ENCODE peak calls at places on chromosomes 16 and 17, in seven cellular contexts. X is GM23338; R is HAP-1; D is activated naive CD4-positive, alpha-beta T cell; T is IMR-90; E is OCI-LY7; S is stimulated activated naive B cell treated with anti-CD40 and anti-IgM and Interleukin-4, amounts not matched to agents 10 μg/mL and 1 μg/mL and 100 μg/mL, for 72 hours. G is an unnamed sample.

GRCh38 chr17:81999975-82000802 is 22.5 kb downstream of the CENPX start:
- DNase-seq in R (no peak), X (peak; percentile 44), S (no peak), T (no peak), E (no peak), D (no peak), G (no peak)

GRCh38 chr16:58589311-58589890 is 40.2 kb downstream of the CNOT1 start:
- DNase-seq in S (no peak), X (no peak), E (no peak), R (no peak), D (no peak), T (peak; percentile 11), G (no peak)

GRCh38 chr17:14494161-14494560 is 193.3 kb downstream of the HS3ST3B1 start:
- DNase-seq in D (no peak), X (no peak), S (no peak), R (no peak), E (no peak), T (no peak), G (no peak)

GRCh38 chr17:11535231-11535630 is 63.0 kb upstream of the DNAH9 start:
- DNase-seq in D (no peak), S (no peak), E (no peak), R (no peak), X (no peak), T (no peak), G (no peak)

GRCh38 chr16:24535827-24536226 is 3.5 kb upstream of the RBBP6 start:
- DNase-seq in D (no peak), R (no peak), S (no peak), E (no peak), X (no peak), T (no peak), G (no peak)

GRCh38 chr17:51640108-51640622 is 379.8 kb downstream of the UTP18 start:
- DNase-seq in X (peak; percentile 74), E (peak; percentile 25), T (no peak), R (peak; percentile 31), S (no peak), D (no peak), G (peak; percentile 16)

GRCh38 chr16:15141586-15141985 is 47.5 kb upstream of the RRN3 start:
- DNase-seq in D (no peak), T (no peak), E (no peak), S (no peak), X (no peak), R (no peak), G (no peak)

GRCh38 chr17:79114455-79115301 is 40.1 kb downstream of the ENGASE start:
- DNase-seq in E (no peak), S (no peak), R (no peak), T (no peak), X (no peak), D (no peak), G (no peak)

GRCh38 chr16:85448557-85449194 is 164.4 kb upstream of the GSE1 start:
- DNase-seq in D (no peak), T (no peak), E (peak; percentile 87), S (no peak), R (no peak), X (no peak), G (no peak)

GRCh38 chr17:22300731-22301352 is 608.5 kb downstream of the KCNJ18 start:
- DNase-seq in X (no peak), S (no peak), E (no peak), T (no peak), D (no peak), R (no peak), G (no peak)

GRCh38 chr17:74981979-74982662 is 5.3 kb upstream of the CDR2L start:
- DNase-seq in D (peak; percentile 35), X (peak; percentile 94), T (peak; percentile 23), R (peak; percentile 91), E (peak; percentile 87), S (peak; percentile 37), G (peak; percentile 75)

GRCh38 chr17:55632893-55633292 is 89.8 kb downstream of the TMEM100 start:
- DNase-seq in R (no peak), T (no peak), D (no peak), E (no peak), S (no peak), X (no peak), G (no peak)

GRCh38 chr16:68111379-68111778 is 26.2 kb downstream of the NFATC3 start:
- DNase-seq in S (no peak), T (no peak), R (no peak), D (no peak), X (no peak), E (no peak), G (no peak)

GRCh38 chr17:50882851-50883250 is 16.7 kb upstream of the TOB1 start:
- DNase-seq in D (no peak), E (no peak), R (no peak), T (peak; percentile 76), X (no peak), S (no peak), G (no peak)

GRCh38 chr17:19759934-19760530 is 11.9 kb upstream of the ALDH3A1 start:
- DNase-seq in X (no peak), S (no peak), T (no peak), D (no peak), R (no peak), E (no peak), G (no peak)

GRCh38 chr16:65105173-65105572 is 16.7 kb downstream of the CDH11 start:
- DNase-seq in T (peak; percentile 20), D (no peak), S (no peak), X (no peak), E (no peak), R (no peak), G (no peak)

GRCh38 chr17:80704381-80704819 is 159.8 kb downstream of the RPTOR start:
- DNase-seq in X (no peak), T (peak; percentile 38), S (no peak), R (no peak), E (no peak), D (no peak), G (no peak)

GRCh38 chr16:49889725-49890397 is 33.9 kb upstream of the ZNF423 start:
- DNase-seq in X (no peak), S (no peak), E (no peak), R (no peak), T (no peak), D (no peak), G (no peak)

GRCh38 chr16:58503166-58503862 is 3.4 kb downstream of the NDRG4 start:
- DNase-seq in R (no peak), E (no peak), X (no peak), T (no peak), D (no peak), S (no peak), G (no peak)

GRCh38 chr16:84065536-84066132 is 23.0 kb upstream of the SLC38A8 start:
- DNase-seq in X (peak; percentile 81), D (no peak), E (peak; percentile 59), S (no peak), R (peak; percentile 74), T (peak; percentile 62), G (no peak)

GRCh38 chr16:4775005-4775404 is 8.0 kb upstream of the ZNF500 start:
- DNase-seq in R (no peak), E (no peak), X (no peak), T (no peak), S (no peak), D (no peak), G (no peak)

GRCh38 chr16:4882633-4883285 is 35.5 kb downstream of the UBN1 start:
- DNase-seq in D (no peak), S (no peak), X (no peak), T (peak; percentile 80), E (no peak), R (no peak), G (no peak)

GRCh38 chr17:35605753-35606152 is 18.6 kb downstream of the AP2B1 start:
- DNase-seq in X (no peak), D (no peak), E (no peak), R (no peak), T (peak; percentile 73), S (no peak), G (no peak)

GRCh38 chr17:69936996-69937395 is 138.0 kb upstream of the KCNJ16 start:
- DNase-seq in T (no peak), S (no peak), D (no peak), E (no peak), X (no peak), R (no peak), G (no peak)

GRCh38 chr16:19393226-19394074 is 24.2 kb upstream of the TMC5 start:
- DNase-seq in T (peak; percentile 23), X (no peak), S (no peak), D (no peak), E (no peak), R (peak; percentile 21), G (no peak)

GRCh38 chr17:80219777-80220708 is at the start of the genes SGSH and SLC26A11:
- DNase-seq in X (peak; percentile 94), D (no peak), S (peak; percentile 47), R (peak; percentile 94), T (peak; percentile 45), E (peak; percentile 71), G (peak; percentile 87)

GRCh38 chr16:81625544-81626152 is 153.4 kb upstream of the PLCG2 start:
- DNase-seq in E (no peak), S (no peak), R (no peak), T (peak; percentile 43), X (no peak), D (no peak), G (peak; percentile 83)

GRCh38 chr17:20970329-20970728 is 72.5 kb downstream of the USP22 start:
- DNase-seq in E (no peak), X (no peak), T (no peak), R (no peak), S (no peak), D (no peak), G (no peak)

GRCh38 chr17:8430966-8431365 is 4.7 kb upstream of the NDEL1 start:
- DNase-seq in X (no peak), S (no peak), D (no peak), R (no peak), E (no peak), T (peak; percentile 22), G (no peak)

GRCh38 chr17:27622160-27622559 is 8.8 kb upstream of the LGALS9 start:
- DNase-seq in T (no peak), E (no peak), D (no peak), S (no peak), R (no peak), X (no peak), G (no peak)

GRCh38 chr17:67573987-67574657 is 143.6 kb upstream of the NOL11 start:
- DNase-seq in R (no peak), S (no peak), D (no peak), X (no peak), T (no peak), E (no peak), G (no peak)

GRCh38 chr16:2371421-2371820 is 30.9 kb upstream of the ABCA3 start:
- DNase-seq in S (no peak), X (no peak), R (no peak), D (no peak), E (no peak), T (no peak), G (no peak)

GRCh38 chr17:80770881-80771611 is 220.6 kb upstream of the CHMP6 start:
- DNase-seq in X (no peak), T (no peak), R (no peak), E (no peak), D (no peak), S (no peak), G (no peak)

GRCh38 chr17:59899099-59899498 is 6.2 kb downstream of the RPS6KB1 start:
- DNase-seq in D (no peak), T (no peak), S (no peak), E (no peak), X (no peak), R (no peak), G (no peak)

GRCh38 chr17:27535975-27536374 is 79.7 kb downstream of the KSR1 start:
- DNase-seq in E (no peak), S (no peak), D (no peak), T (no peak), R (no peak), X (no peak), G (no peak)

GRCh38 chr17:30357476-30357875 is 21.3 kb upstream of the CPD start:
- DNase-seq in X (no peak), R (no peak), T (no peak), D (no peak), E (no peak), S (no peak), G (no peak)

G was measured in GM10248.